ENCODE peak calls at places on chromosomes 2 and 18, in seven cellular contexts. V is NCI-H460, O is HuH-7, W is astrocyte of the hippocampus, Y is AG04449, P is ovary, G is brain microvascular endothelial cell. S is an unnamed sample.

GRCh38 chr18:4544131-4544530 is 89.0 kb upstream of the DLGAP1 start:
- DNase-seq in O (no peak), V (peak; percentile 55), W (no peak), Y (no peak), P (no peak), G (no peak), S (no peak)

GRCh38 chr2:108588070-108588668 is 53.9 kb downstream of the LIMS1 start:
- DNase-seq in P (no peak), W (no peak), O (no peak), Y (no peak), G (no peak), V (no peak), S (no peak)

GRCh38 chr2:64931536-64932326 is 57.5 kb upstream of the SLC1A4 start:
- DNase-seq in G (no peak), P (no peak), Y (no peak), W (no peak), V (no peak), O (no peak), S (no peak)

GRCh38 chr2:27566628-27567027 is 16.2 kb upstream of the ZNF512 start:
- DNase-seq in G (peak; percentile 73), O (no peak), P (no peak), W (peak; percentile 29), V (no peak), Y (peak; percentile 50), S (no peak)

GRCh38 chr2:15042824-15043223 is 410.3 kb downstream of the LRATD1 start:
- DNase-seq in G (peak; percentile 9), V (peak; percentile 14), P (no peak), O (no peak), Y (peak; percentile 40), W (peak; percentile 89), S (no peak)

GRCh38 chr2:53515435-53516332 is 251.9 kb upstream of the CHAC2 start:
- DNase-seq in G (no peak), V (no peak), W (no peak), Y (no peak), P (no peak), O (peak; percentile 23), S (no peak)

GRCh38 chr2:62186534-62186933 is 9.4 kb upstream of the B3GNT2 start:
- DNase-seq in V (no peak), Y (no peak), W (no peak), G (no peak), O (no peak), P (no peak), S (no peak)

GRCh38 chr2:28202718-28203117 is 189.9 kb upstream of the FOSL2 start:
- DNase-seq in G (no peak), W (no peak), V (no peak), O (no peak), Y (no peak), P (no peak), S (no peak)

GRCh38 chr2:19607931-19608762 is 249.7 kb upstream of the OSR1 start:
- DNase-seq in V (no peak), W (peak; percentile 45), P (no peak), G (peak; percentile 71), Y (peak; percentile 56), O (no peak), S (no peak)

GRCh38 chr2:136764397-136765255 is 719 bp upstream of the THSD7B start:
- DNase-seq in P (no peak), Y (no peak), O (no peak), V (no peak), W (peak; percentile 7), G (no peak), S (peak; percentile 65)

GRCh38 chr2:23519334-23519651 is 134.3 kb downstream of the KLHL29 start:
- DNase-seq in O (no peak), W (no peak), V (no peak), P (no peak), Y (no peak), G (no peak), S (no peak)

GRCh38 chr2:20917724-20918572 is 95.0 kb upstream of the LDAH start:
- DNase-seq in W (no peak), G (peak; percentile 41), O (no peak), Y (no peak), P (no peak), V (no peak), S (no peak)

GRCh38 chr2:138502253-138503086 is 900 bp downstream of the SPOPL start:
- DNase-seq in W (peak; percentile 39), Y (no peak), V (no peak), G (no peak), O (no peak), P (no peak), S (no peak)

GRCh38 chr2:55431982-55432627 is 12.4 kb upstream of the CCDC88A start:
- DNase-seq in W (peak; percentile 39), G (no peak), Y (no peak), O (peak; percentile 17), V (peak; percentile 44), P (no peak), S (no peak)

GRCh38 chr2:212451786-212452200 is 86.8 kb downstream of the ERBB4 start:
- DNase-seq in W (peak; percentile 72), G (peak; percentile 65), V (peak; percentile 30), P (no peak), O (peak; percentile 36), Y (peak; percentile 9), S (no peak)

GRCh38 chr18:111292-112014 is 46.9 kb upstream of the USP14 start:
- DNase-seq in G (no peak), V (peak; percentile 59), P (peak; percentile 83), O (peak; percentile 64), Y (no peak), W (peak; percentile 87), S (peak; percentile 70)

GRCh38 chr18:48455555-48456478 is 46.6 kb upstream of the ZBTB7C start:
- DNase-seq in P (no peak), G (peak; percentile 88), V (no peak), W (peak; percentile 96), Y (peak; percentile 85), O (no peak), S (no peak)

GRCh38 chr2:222318026-222318711 is 19.4 kb upstream of the PAX3 start:
- DNase-seq in Y (no peak), O (peak; percentile 85), P (no peak), W (peak; percentile 74), G (peak; percentile 47), V (peak; percentile 57), S (peak; percentile 71)

GRCh38 chr18:23231340-23232021 is 96.2 kb downstream of the CABLES1 start:
- DNase-seq in W (peak; percentile 81), Y (peak; percentile 96), V (no peak), G (peak; percentile 98), O (no peak), P (peak; percentile 29), S (peak; percentile 78)

GRCh38 chr18:7683753-7684152 is 116.6 kb downstream of the PTPRM start:
- DNase-seq in W (no peak), O (no peak), G (no peak), V (no peak), P (no peak), Y (no peak), S (no peak)

GRCh38 chr2:135916232-135916631 is 40.0 kb upstream of the MCM6 start:
- DNase-seq in O (no peak), Y (no peak), P (no peak), W (peak; percentile 62), G (no peak), V (peak; percentile 26), S (no peak)

GRCh38 chr2:62291052-62291451 is 95.1 kb downstream of the B3GNT2 start:
- DNase-seq in O (no peak), W (no peak), V (no peak), G (no peak), Y (no peak), P (no peak), S (no peak)

GRCh38 chr2:189569295-189569925 is 11.2 kb downstream of the SLC40A1 start:
- DNase-seq in V (no peak), W (peak; percentile 32), O (no peak), G (no peak), Y (no peak), P (no peak), S (no peak)

GRCh38 chr2:30412392-30413321 is 34.4 kb upstream of the LCLAT1 start:
- DNase-seq in W (no peak), P (peak; percentile 84), Y (no peak), V (no peak), O (no peak), G (no peak), S (peak; percentile 41)

GRCh38 chr2:194539436-194539835 is 1117.6 kb upstream of the SLC39A10 start:
- DNase-seq in V (no peak), Y (no peak), W (no peak), P (no peak), O (peak; percentile 1), G (no peak), S (no peak)

GRCh38 chr18:48470484-48471180 is 61.4 kb upstream of the ZBTB7C start:
- DNase-seq in O (no peak), V (no peak), Y (no peak), P (no peak), G (no peak), W (peak; percentile 33), S (no peak)

GRCh38 chr2:173354601-173355131 is at the start of gene CDCA7:
- DNase-seq in W (peak; percentile 90), P (peak; percentile 56), O (peak; percentile 86), V (peak; percentile 51), G (peak; percentile 43), Y (no peak), S (peak; percentile 64)